ENCODE peak calls at places on chromosomes 7 and 10, in nine cellular contexts. One of them, this sample, is unnamed.

GRCh38 chr10:92598321-92598720 is 5.4 kb downstream of the KIF11 start:
- DNase-seq in HTR-8/SVneo: no peak
- DNase-seq in glutamatergic neuron: no peak
- DNase-seq in fibroblast of lung: no peak
- DNase-seq in activated T-cell treated with anti-CD3 and anti-CD28 coated beads, Interleukin-2, amount 50 U/mL, for 72 hours: no peak
- DNase-seq in psoas muscle: no peak
- DNase-seq in ELF-1: no peak
- DNase-seq in activated CD4-positive, CD25-positive, alpha-beta regulatory T cell treated with anti-CD3 and anti-CD28 coated beads, Interleukin-2, amount 50 U/mL, for 72 hours: no peak
- DNase-seq in IMR-90: no peak
- DNase-seq in this sample: no peak

GRCh38 chr10:122713091-122713885 is 13.6 kb upstream of the C10orf120 start:
- DNase-seq in activated CD4-positive, CD25-positive, alpha-beta regulatory T cell treated with anti-CD3 and anti-CD28 coated beads, Interleukin-2, amount 50 U/mL, for 72 hours: no peak
- DNase-seq in activated T-cell treated with anti-CD3 and anti-CD28 coated beads, Interleukin-2, amount 50 U/mL, for 72 hours: no peak
- DNase-seq in glutamatergic neuron: no peak
- DNase-seq in IMR-90: no peak
- DNase-seq in ELF-1: no peak
- DNase-seq in psoas muscle: no peak
- DNase-seq in fibroblast of lung: no peak
- DNase-seq in HTR-8/SVneo: no peak
- DNase-seq in this sample: no peak

GRCh38 chr7:155106356-155106755 is 36.2 kb downstream of the HTR5A start:
- DNase-seq in ELF-1: no peak
- DNase-seq in activated CD4-positive, CD25-positive, alpha-beta regulatory T cell treated with anti-CD3 and anti-CD28 coated beads, Interleukin-2, amount 50 U/mL, for 72 hours: no peak
- DNase-seq in IMR-90: no peak
- DNase-seq in activated T-cell treated with anti-CD3 and anti-CD28 coated beads, Interleukin-2, amount 50 U/mL, for 72 hours: no peak
- DNase-seq in HTR-8/SVneo: no peak
- DNase-seq in psoas muscle: no peak
- DNase-seq in glutamatergic neuron: no peak
- DNase-seq in fibroblast of lung: no peak
- DNase-seq in this sample: no peak

GRCh38 chr7:867001-867405 is 9.4 kb upstream of the GET4 start:
- DNase-seq in ELF-1: no peak
- DNase-seq in activated CD4-positive, CD25-positive, alpha-beta regulatory T cell treated with anti-CD3 and anti-CD28 coated beads, Interleukin-2, amount 50 U/mL, for 72 hours: no peak
- DNase-seq in IMR-90: peak
- DNase-seq in glutamatergic neuron: no peak
- DNase-seq in psoas muscle: peak
- DNase-seq in fibroblast of lung: peak
- DNase-seq in activated T-cell treated with anti-CD3 and anti-CD28 coated beads, Interleukin-2, amount 50 U/mL, for 72 hours: no peak
- DNase-seq in HTR-8/SVneo: no peak
- DNase-seq in this sample: peak

GRCh38 chr10:103067951-103068350 is 125.1 kb downstream of the NT5C2 start:
- DNase-seq in fibroblast of lung: no peak
- DNase-seq in HTR-8/SVneo: no peak
- DNase-seq in IMR-90: peak
- DNase-seq in glutamatergic neuron: no peak
- DNase-seq in activated T-cell treated with anti-CD3 and anti-CD28 coated beads, Interleukin-2, amount 50 U/mL, for 72 hours: no peak
- DNase-seq in ELF-1: no peak
- DNase-seq in activated CD4-positive, CD25-positive, alpha-beta regulatory T cell treated with anti-CD3 and anti-CD28 coated beads, Interleukin-2, amount 50 U/mL, for 72 hours: no peak
- DNase-seq in psoas muscle: no peak
- DNase-seq in this sample: no peak

GRCh38 chr7:47571355-47572100 is 10.4 kb downstream of the TNS3 start:
- DNase-seq in glutamatergic neuron: no peak
- DNase-seq in activated T-cell treated with anti-CD3 and anti-CD28 coated beads, Interleukin-2, amount 50 U/mL, for 72 hours: no peak
- DNase-seq in HTR-8/SVneo: no peak
- DNase-seq in activated CD4-positive, CD25-positive, alpha-beta regulatory T cell treated with anti-CD3 and anti-CD28 coated beads, Interleukin-2, amount 50 U/mL, for 72 hours: no peak
- DNase-seq in fibroblast of lung: peak
- DNase-seq in ELF-1: no peak
- DNase-seq in psoas muscle: peak
- DNase-seq in IMR-90: peak
- DNase-seq in this sample: peak

GRCh38 chr10:77801474-77802238 is 124.9 kb downstream of the DLG5 start:
- DNase-seq in activated CD4-positive, CD25-positive, alpha-beta regulatory T cell treated with anti-CD3 and anti-CD28 coated beads, Interleukin-2, amount 50 U/mL, for 72 hours: peak
- DNase-seq in ELF-1: no peak
- DNase-seq in fibroblast of lung: peak
- DNase-seq in activated T-cell treated with anti-CD3 and anti-CD28 coated beads, Interleukin-2, amount 50 U/mL, for 72 hours: peak
- DNase-seq in psoas muscle: no peak
- DNase-seq in HTR-8/SVneo: no peak
- DNase-seq in IMR-90: peak
- DNase-seq in glutamatergic neuron: no peak
- DNase-seq in this sample: no peak

GRCh38 chr10:61987951-61988379 is 86.5 kb downstream of the ARID5B start:
- DNase-seq in activated CD4-positive, CD25-positive, alpha-beta regulatory T cell treated with anti-CD3 and anti-CD28 coated beads, Interleukin-2, amount 50 U/mL, for 72 hours: no peak
- DNase-seq in psoas muscle: no peak
- DNase-seq in glutamatergic neuron: no peak
- DNase-seq in ELF-1: no peak
- DNase-seq in activated T-cell treated with anti-CD3 and anti-CD28 coated beads, Interleukin-2, amount 50 U/mL, for 72 hours: peak
- DNase-seq in IMR-90: peak
- DNase-seq in HTR-8/SVneo: no peak
- DNase-seq in fibroblast of lung: no peak
- DNase-seq in this sample: no peak

GRCh38 chr10:122421747-122422146 is 32.7 kb upstream of the ARMS2 start:
- DNase-seq in psoas muscle: no peak
- DNase-seq in IMR-90: no peak
- DNase-seq in fibroblast of lung: peak
- DNase-seq in activated T-cell treated with anti-CD3 and anti-CD28 coated beads, Interleukin-2, amount 50 U/mL, for 72 hours: no peak
- DNase-seq in glutamatergic neuron: no peak
- DNase-seq in activated CD4-positive, CD25-positive, alpha-beta regulatory T cell treated with anti-CD3 and anti-CD28 coated beads, Interleukin-2, amount 50 U/mL, for 72 hours: no peak
- DNase-seq in HTR-8/SVneo: no peak
- DNase-seq in ELF-1: no peak
- DNase-seq in this sample: no peak

GRCh38 chr7:86958380-86958779 is 101.1 kb downstream of the ELAPOR2 start:
- DNase-seq in fibroblast of lung: no peak
- DNase-seq in ELF-1: no peak
- DNase-seq in IMR-90: no peak
- DNase-seq in activated CD4-positive, CD25-positive, alpha-beta regulatory T cell treated with anti-CD3 and anti-CD28 coated beads, Interleukin-2, amount 50 U/mL, for 72 hours: no peak
- DNase-seq in glutamatergic neuron: no peak
- DNase-seq in psoas muscle: no peak
- DNase-seq in activated T-cell treated with anti-CD3 and anti-CD28 coated beads, Interleukin-2, amount 50 U/mL, for 72 hours: no peak
- DNase-seq in HTR-8/SVneo: no peak
- DNase-seq in this sample: no peak

GRCh38 chr7:36165059-36165458 is 12.0 kb downstream of the EEPD1 start:
- DNase-seq in HTR-8/SVneo: no peak
- DNase-seq in activated CD4-positive, CD25-positive, alpha-beta regulatory T cell treated with anti-CD3 and anti-CD28 coated beads, Interleukin-2, amount 50 U/mL, for 72 hours: no peak
- DNase-seq in IMR-90: peak
- DNase-seq in psoas muscle: no peak
- DNase-seq in glutamatergic neuron: no peak
- DNase-seq in ELF-1: no peak
- DNase-seq in fibroblast of lung: peak
- DNase-seq in activated T-cell treated with anti-CD3 and anti-CD28 coated beads, Interleukin-2, amount 50 U/mL, for 72 hours: no peak
- DNase-seq in this sample: no peak

GRCh38 chr10:107284187-107284586 is 119.7 kb upstream of the SORCS1 start:
- DNase-seq in fibroblast of lung: no peak
- DNase-seq in ELF-1: no peak
- DNase-seq in glutamatergic neuron: no peak
- DNase-seq in activated CD4-positive, CD25-positive, alpha-beta regulatory T cell treated with anti-CD3 and anti-CD28 coated beads, Interleukin-2, amount 50 U/mL, for 72 hours: no peak
- DNase-seq in IMR-90: no peak
- DNase-seq in HTR-8/SVneo: no peak
- DNase-seq in activated T-cell treated with anti-CD3 and anti-CD28 coated beads, Interleukin-2, amount 50 U/mL, for 72 hours: no peak
- DNase-seq in psoas muscle: no peak
- DNase-seq in this sample: no peak

GRCh38 chr10:4068255-4069028 is 283.4 kb upstream of the KLF6 start:
- DNase-seq in activated T-cell treated with anti-CD3 and anti-CD28 coated beads, Interleukin-2, amount 50 U/mL, for 72 hours: no peak
- DNase-seq in psoas muscle: no peak
- DNase-seq in IMR-90: no peak
- DNase-seq in HTR-8/SVneo: peak
- DNase-seq in activated CD4-positive, CD25-positive, alpha-beta regulatory T cell treated with anti-CD3 and anti-CD28 coated beads, Interleukin-2, amount 50 U/mL, for 72 hours: no peak
- DNase-seq in ELF-1: no peak
- DNase-seq in fibroblast of lung: no peak
- DNase-seq in glutamatergic neuron: no peak
- DNase-seq in this sample: no peak

GRCh38 chr10:11687357-11687771 is 54.8 kb upstream of the ECHDC3 start:
- DNase-seq in fibroblast of lung: peak
- DNase-seq in activated T-cell treated with anti-CD3 and anti-CD28 coated beads, Interleukin-2, amount 50 U/mL, for 72 hours: no peak
- DNase-seq in psoas muscle: no peak
- DNase-seq in ELF-1: peak
- DNase-seq in HTR-8/SVneo: no peak
- DNase-seq in IMR-90: no peak
- DNase-seq in activated CD4-positive, CD25-positive, alpha-beta regulatory T cell treated with anti-CD3 and anti-CD28 coated beads, Interleukin-2, amount 50 U/mL, for 72 hours: no peak
- DNase-seq in glutamatergic neuron: no peak
- DNase-seq in this sample: no peak

GRCh38 chr10:12774219-12774894 is 227.2 kb downstream of the CCDC3 start:
- DNase-seq in glutamatergic neuron: no peak
- DNase-seq in fibroblast of lung: no peak
- DNase-seq in psoas muscle: no peak
- DNase-seq in ELF-1: peak
- DNase-seq in IMR-90: no peak
- DNase-seq in HTR-8/SVneo: no peak
- DNase-seq in activated CD4-positive, CD25-positive, alpha-beta regulatory T cell treated with anti-CD3 and anti-CD28 coated beads, Interleukin-2, amount 50 U/mL, for 72 hours: no peak
- DNase-seq in activated T-cell treated with anti-CD3 and anti-CD28 coated beads, Interleukin-2, amount 50 U/mL, for 72 hours: no peak
- DNase-seq in this sample: no peak

GRCh38 chr10:92123031-92123450 is 167.8 kb downstream of the CPEB3 start:
- DNase-seq in activated T-cell treated with anti-CD3 and anti-CD28 coated beads, Interleukin-2, amount 50 U/mL, for 72 hours: no peak
- DNase-seq in IMR-90: no peak
- DNase-seq in glutamatergic neuron: no peak
- DNase-seq in activated CD4-positive, CD25-positive, alpha-beta regulatory T cell treated with anti-CD3 and anti-CD28 coated beads, Interleukin-2, amount 50 U/mL, for 72 hours: no peak
- DNase-seq in psoas muscle: no peak
- DNase-seq in ELF-1: peak
- DNase-seq in HTR-8/SVneo: no peak
- DNase-seq in fibroblast of lung: no peak
- DNase-seq in this sample: no peak

GRCh38 chr7:6251653-6252052 is 20.8 kb downstream of the CYTH3 start:
- DNase-seq in psoas muscle: no peak
- DNase-seq in activated CD4-positive, CD25-positive, alpha-beta regulatory T cell treated with anti-CD3 and anti-CD28 coated beads, Interleukin-2, amount 50 U/mL, for 72 hours: no peak
- DNase-seq in activated T-cell treated with anti-CD3 and anti-CD28 coated beads, Interleukin-2, amount 50 U/mL, for 72 hours: no peak
- DNase-seq in glutamatergic neuron: no peak
- DNase-seq in IMR-90: no peak
- DNase-seq in HTR-8/SVneo: no peak
- DNase-seq in fibroblast of lung: peak
- DNase-seq in ELF-1: no peak
- DNase-seq in this sample: no peak

GRCh38 chr7:12458520-12459131 is 55.0 kb upstream of the VWDE start:
- DNase-seq in activated CD4-positive, CD25-positive, alpha-beta regulatory T cell treated with anti-CD3 and anti-CD28 coated beads, Interleukin-2, amount 50 U/mL, for 72 hours: no peak
- DNase-seq in psoas muscle: no peak
- DNase-seq in activated T-cell treated with anti-CD3 and anti-CD28 coated beads, Interleukin-2, amount 50 U/mL, for 72 hours: peak
- DNase-seq in HTR-8/SVneo: peak
- DNase-seq in glutamatergic neuron: no peak
- DNase-seq in IMR-90: peak
- DNase-seq in fibroblast of lung: peak
- DNase-seq in ELF-1: no peak
- DNase-seq in this sample: no peak

GRCh38 chr7:111357691-111358090 is 204.6 kb downstream of the IMMP2L start:
- DNase-seq in HTR-8/SVneo: peak
- DNase-seq in fibroblast of lung: peak
- DNase-seq in activated CD4-positive, CD25-positive, alpha-beta regulatory T cell treated with anti-CD3 and anti-CD28 coated beads, Interleukin-2, amount 50 U/mL, for 72 hours: no peak
- DNase-seq in IMR-90: peak
- DNase-seq in psoas muscle: no peak
- DNase-seq in ELF-1: no peak
- DNase-seq in activated T-cell treated with anti-CD3 and anti-CD28 coated beads, Interleukin-2, amount 50 U/mL, for 72 hours: no peak
- DNase-seq in glutamatergic neuron: no peak
- DNase-seq in this sample: no peak

GRCh38 chr10:490256-490655 is 199.2 kb downstream of the DIP2C start:
- DNase-seq in IMR-90: peak
- DNase-seq in glutamatergic neuron: peak
- DNase-seq in HTR-8/SVneo: no peak
- DNase-seq in activated T-cell treated with anti-CD3 and anti-CD28 coated beads, Interleukin-2, amount 50 U/mL, for 72 hours: no peak
- DNase-seq in fibroblast of lung: no peak
- DNase-seq in ELF-1: no peak
- DNase-seq in activated CD4-positive, CD25-positive, alpha-beta regulatory T cell treated with anti-CD3 and anti-CD28 coated beads, Interleukin-2, amount 50 U/mL, for 72 hours: no peak
- DNase-seq in psoas muscle: peak
- DNase-seq in this sample: peak

GRCh38 chr7:90412458-90413184 is 9.4 kb downstream of the CLDN12 start:
- DNase-seq in activated T-cell treated with anti-CD3 and anti-CD28 coated beads, Interleukin-2, amount 50 U/mL, for 72 hours: peak
- DNase-seq in ELF-1: peak
- DNase-seq in fibroblast of lung: no peak
- DNase-seq in activated CD4-positive, CD25-positive, alpha-beta regulatory T cell treated with anti-CD3 and anti-CD28 coated beads, Interleukin-2, amount 50 U/mL, for 72 hours: no peak
- DNase-seq in IMR-90: no peak
- DNase-seq in HTR-8/SVneo: no peak
- DNase-seq in psoas muscle: peak
- DNase-seq in glutamatergic neuron: peak
- DNase-seq in this sample: no peak

GRCh38 chr7:55127135-55127551 is 108.3 kb downstream of the EGFR start:
- DNase-seq in ELF-1: no peak
- DNase-seq in fibroblast of lung: no peak
- DNase-seq in psoas muscle: no peak
- DNase-seq in IMR-90: no peak
- DNase-seq in glutamatergic neuron: no peak
- DNase-seq in activated T-cell treated with anti-CD3 and anti-CD28 coated beads, Interleukin-2, amount 50 U/mL, for 72 hours: no peak
- DNase-seq in activated CD4-positive, CD25-positive, alpha-beta regulatory T cell treated with anti-CD3 and anti-CD28 coated beads, Interleukin-2, amount 50 U/mL, for 72 hours: no peak
- DNase-seq in HTR-8/SVneo: no peak
- DNase-seq in this sample: no peak

This sample was measured in Right ventricle myocardium superior.